ENCODE peak calls at places on chromosomes 2 and 18, in six cellular contexts. M is GM23248, L is IMR-90, H is Caco-2, G is A549, F is body of pancreas. B is an unnamed sample.

GRCh38 chr2:223979730-223980396 is 22.6 kb downstream of the MRPL44 start:
- DNase-seq in F (no peak), H (no peak), M (no peak), G (no peak), L (peak; percentile 33), B (peak; percentile 56)

GRCh38 chr2:40439473-40439872 is 12.4 kb downstream of the SLC8A1 start:
- DNase-seq in H (no peak), F (no peak), M (peak; percentile 52), G (no peak), L (peak; percentile 79), B (no peak)

GRCh38 chr2:68196120-68196716 is 38.5 kb downstream of the PNO1 start:
- DNase-seq in H (no peak), M (peak; percentile 68), G (peak; percentile 48), L (peak; percentile 35), F (peak; percentile 51), B (peak; percentile 20)

GRCh38 chr2:164474873-164475272 is 146.4 kb downstream of the GRB14 start:
- DNase-seq in M (no peak), L (no peak), F (no peak), H (no peak), G (no peak), B (no peak)

GRCh38 chr18:49048361-49048760 is 97.6 kb upstream of the SMAD7 start:
- DNase-seq in G (no peak), M (peak; percentile 86), L (peak; percentile 96), F (no peak), H (no peak), B (peak; percentile 61)

GRCh38 chr2:158580760-158581159 is 124.0 kb downstream of the PKP4 start:
- DNase-seq in H (no peak), M (no peak), G (no peak), L (no peak), F (peak; percentile 17), B (no peak)

GRCh38 chr18:44473394-44474066 is 207.2 kb upstream of the SETBP1 start:
- DNase-seq in G (no peak), H (no peak), L (no peak), M (peak; percentile 10), F (no peak), B (peak; percentile 32)

GRCh38 chr2:119283873-119284331 is 60.3 kb downstream of the STEAP3 start:
- DNase-seq in G (no peak), F (peak; percentile 28), L (peak; percentile 80), M (peak; percentile 98), H (no peak), B (peak; percentile 89)

GRCh38 chr2:18117592-18117991 is 239.1 kb downstream of the KCNS3 start:
- DNase-seq in G (peak; percentile 43), L (peak; percentile 41), H (peak; percentile 38), F (no peak), M (peak; percentile 67), B (no peak)

GRCh38 chr18:6441201-6441600 is 26.5 kb upstream of the L3MBTL4 start:
- DNase-seq in M (no peak), L (no peak), F (no peak), G (no peak), H (no peak), B (no peak)

GRCh38 chr2:207765541-207765940 is 4.2 kb downstream of the FZD5 start:
- DNase-seq in H (peak; percentile 91), M (no peak), L (no peak), F (peak; percentile 56), G (peak; percentile 57), B (no peak)

GRCh38 chr2:234401376-234401775 is 95.5 kb downstream of the ARL4C start:
- DNase-seq in M (no peak), F (no peak), G (no peak), H (no peak), L (no peak), B (no peak)

GRCh38 chr18:31943895-31944816 is 1.2 kb upstream of the TRAPPC8 start:
- DNase-seq in M (no peak), H (no peak), G (no peak), L (no peak), F (no peak), B (no peak)

GRCh38 chr2:61426267-61426897 is 44.5 kb downstream of the USP34 start:
- DNase-seq in M (peak; percentile 63), H (peak; percentile 58), G (peak; percentile 80), L (no peak), F (peak; percentile 57), B (no peak)

GRCh38 chr2:84969511-84970265 is 1.3 kb upstream of the KCMF1 start:
- DNase-seq in F (no peak), H (no peak), G (peak; percentile 52), L (peak; percentile 31), M (peak; percentile 64), B (peak; percentile 50)

GRCh38 chr2:118878531-118879149 is 31.2 kb upstream of the EN1 start:
- DNase-seq in M (peak; percentile 30), L (no peak), G (no peak), H (no peak), F (no peak), B (no peak)

GRCh38 chr2:70570041-70570661 is 16.5 kb upstream of the TGFA start:
- DNase-seq in G (peak; percentile 66), L (no peak), F (no peak), M (peak; percentile 62), H (peak; percentile 65), B (peak; percentile 47)

GRCh38 chr2:133130548-133131246 is 437.6 kb downstream of the NCKAP5 start:
- DNase-seq in M (peak; percentile 29), F (no peak), L (peak; percentile 79), G (peak; percentile 9), H (no peak), B (peak; percentile 10)

GRCh38 chr2:226185613-226186211 is 613.9 kb downstream of the IRS1 start:
- DNase-seq in G (peak; percentile 81), M (peak; percentile 90), F (no peak), L (peak; percentile 98), H (no peak), B (peak; percentile 98)

GRCh38 chr2:43340066-43340465 is 113.7 kb upstream of the ZFP36L2 start:
- DNase-seq in M (peak; percentile 83), L (peak; percentile 78), F (no peak), G (no peak), H (no peak), B (peak; percentile 75)

DNA sequence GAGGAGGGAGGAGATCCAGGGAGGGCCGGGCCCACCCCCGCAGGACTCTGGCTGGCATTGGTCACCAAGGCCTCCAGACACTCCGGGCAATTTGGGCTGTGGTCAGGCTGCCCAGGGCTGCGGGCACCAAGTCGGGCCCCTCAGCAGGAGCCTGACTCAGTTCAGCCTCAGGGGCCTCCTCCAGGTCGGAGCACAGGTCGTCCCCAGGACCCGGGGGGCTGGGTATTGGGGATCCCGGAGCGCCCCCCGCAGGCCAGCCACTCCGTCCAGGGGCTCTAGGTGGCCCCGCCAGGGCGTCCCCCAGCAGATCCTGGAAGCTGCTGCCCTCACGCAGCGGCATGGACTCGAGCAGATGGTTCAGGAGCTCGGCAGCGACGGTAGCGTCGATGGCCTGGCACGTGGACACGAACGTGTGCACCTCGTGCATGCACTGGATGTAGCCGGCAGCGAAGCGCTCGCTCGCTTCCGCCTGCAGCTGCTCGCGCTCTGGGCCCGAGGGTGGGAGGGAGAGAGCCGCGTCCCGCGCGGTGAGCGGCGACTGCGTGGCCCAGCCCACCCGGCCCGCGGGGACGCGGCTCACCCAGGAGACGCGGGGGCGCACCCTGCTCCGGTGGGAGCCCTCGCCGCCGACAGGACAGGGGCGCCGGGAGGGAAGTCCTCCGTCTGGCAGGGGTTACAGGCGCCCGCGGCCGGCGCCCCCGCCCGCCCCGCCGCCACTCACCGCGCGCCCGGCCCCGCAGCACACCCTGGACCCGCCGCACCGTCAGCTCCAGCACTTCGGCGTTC is 879 bp downstream of the HES6 start:
- DNase-seq in G (no peak), H (peak; percentile 46), M (peak; percentile 31), L (no peak), F (peak; percentile 46), B (no peak)
- H3K4me3 ChIP-seq in G (peak overlapping the region; percentile 81), H (peak overlapping the region; percentile 75), M (peak overlapping the region; percentile 15), L (peak overlapping the region; percentile 60), F (no peak overlapping the region), B (no peak overlapping the region)

DNA sequence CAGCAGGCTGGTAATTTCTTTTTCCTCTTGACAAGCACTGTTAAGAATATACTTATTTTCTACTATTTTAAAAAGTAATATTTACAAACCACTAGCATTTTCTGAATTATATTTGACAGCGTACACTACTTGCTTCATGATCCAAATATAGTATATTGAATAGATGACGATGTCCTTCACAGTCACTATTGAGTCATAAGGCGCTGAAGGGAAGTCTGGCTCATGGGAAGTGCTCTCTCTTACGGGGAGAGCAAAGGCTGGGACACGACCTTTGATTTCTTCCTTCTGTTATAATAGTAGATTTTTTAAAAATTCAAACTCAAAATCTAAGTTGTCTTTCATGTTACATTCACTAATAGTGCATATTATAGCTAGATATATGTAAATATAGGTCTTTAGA is 357.1 kb downstream of the SOCS6 start:
- DNase-seq in M (peak; percentile 45), H (no peak), F (no peak), G (no peak), L (no peak), B (no peak)
- H3K4me3 ChIP-seq in M (no peak overlapping the region), H (no peak overlapping the region), F (no peak overlapping the region), G (no peak overlapping the region), L (no peak overlapping the region), B (no peak overlapping the region)

GRCh38 chr2:200377143-200377773 is 70.8 kb downstream of the SPATS2L start:
- DNase-seq in M (no peak), H (no peak), L (no peak), F (no peak), G (no peak), B (no peak)

GRCh38 chr2:200377774-200378336 is 71.4 kb downstream of the SPATS2L start:
- DNase-seq in G (peak; percentile 25), M (no peak), H (peak; percentile 91), F (peak; percentile 66), L (no peak), B (no peak)

GRCh38 chr2:200376422-200377142 is 70.1 kb downstream of the SPATS2L start:
- DNase-seq in H (peak; percentile 57), G (no peak), F (peak; percentile 24), M (no peak), L (no peak), B (no peak)

GRCh38 chr2:200373196-200373595 is 66.7 kb downstream of the SPATS2L start:
- DNase-seq in L (no peak), H (no peak), G (no peak), M (no peak), F (no peak), B (no peak)

GRCh38 chr2:200373973-200374416 is 67.5 kb downstream of the SPATS2L start:
- DNase-seq in M (no peak), H (no peak), G (no peak), L (no peak), F (no peak), B (no peak)
- H3K4me3 ChIP-seq in M (no peak overlapping the region), H (no peak overlapping the region), G (peak overlapping the region; percentile 9), L (no peak overlapping the region), F (no peak overlapping the region), B (no peak overlapping the region)

GRCh38 chr2:54574107-54574859 is 118.2 kb downstream of the SPTBN1 start:
- DNase-seq in L (peak; percentile 60), H (peak; percentile 96), M (peak; percentile 49), F (no peak), G (peak; percentile 88), B (peak; percentile 56)

GRCh38 chr2:54572262-54572635 is 116.1 kb downstream of the SPTBN1 start:
- DNase-seq in M (peak; percentile 93), L (peak; percentile 94), G (peak; percentile 94), F (peak; percentile 37), H (peak; percentile 75), B (peak; percentile 98)

GRCh38 chr2:54572636-54573531 is 116.8 kb downstream of the SPTBN1 start:
- DNase-seq in L (peak; percentile 91), G (peak; percentile 72), F (no peak), M (peak; percentile 68), H (no peak), B (peak; percentile 92)

GRCh38 chr2:54574860-54575247 is 118.7 kb downstream of the SPTBN1 start:
- DNase-seq in F (no peak), L (no peak), H (no peak), G (no peak), M (no peak), B (no peak)

GRCh38 chr2:54573532-54573915 is 117.4 kb downstream of the SPTBN1 start:
- DNase-seq in H (no peak), M (no peak), L (no peak), F (no peak), G (no peak), B (no peak)
- H3K4me3 ChIP-seq in H (no peak overlapping the region), M (no peak overlapping the region), L (no peak overlapping the region), F (no peak overlapping the region), G (peak overlapping the region; percentile 17), B (peak overlapping the region; percentile 35)

B was measured in astrocyte.